ENCODE peak calls at places on chromosome 7, in seven cellular contexts. M is activated T-cell treated with anti-CD3 and anti-CD28 coated beads, Interleukin-2, amount 50 U/mL, for 72 hours; J is GM12864; F is stimulated activated CD8-positive, alpha-beta memory T cell treated with anti-CD3 and anti-CD28 coated beads, Interleukin-4, amount 100 ng/mL, for 24 hours; P is NCI-H146; B is activated T-helper 1 cell treated with Interleukin-2 at 50 U/mL for 16 hours; I is T-helper 1 cell. Z is an unnamed sample.

GRCh38 chr7:26343320-26343832 is 51.7 kb downstream of the SNX10 start:
- DNase-seq in I (no peak), J (no peak), M (no peak), F (no peak), P (no peak), B (no peak), Z (no peak)

GRCh38 chr7:78020874-78021249 is 222.3 kb downstream of the PHTF2 start:
- DNase-seq in P (no peak), M (no peak), F (no peak), J (no peak), I (no peak), B (no peak), Z (no peak)

GRCh38 chr7:50369408-50370026 is 65.0 kb downstream of the IKZF1 start:
- DNase-seq in F (no peak), J (peak), I (peak), M (no peak), B (no peak), P (peak), Z (peak)

GRCh38 chr7:108094375-108094774 is 35.8 kb downstream of the LAMB4 start:
- DNase-seq in B (no peak), F (no peak), P (no peak), I (no peak), M (no peak), J (no peak), Z (no peak)

GRCh38 chr7:40761757-40762342 is 627.0 kb downstream of the SUGCT start:
- DNase-seq in J (no peak), M (no peak), P (no peak), I (no peak), F (no peak), B (no peak), Z (no peak)

GRCh38 chr7:102262536-102262935 is 24.1 kb upstream of the SH2B2 start:
- DNase-seq in B (no peak), I (no peak), P (no peak), F (no peak), M (no peak), J (no peak), Z (no peak)

GRCh38 chr7:116582806-116583444 is 58.1 kb downstream of the CAV1 start:
- DNase-seq in P (no peak), B (no peak), M (no peak), J (no peak), I (no peak), F (no peak), Z (no peak)

GRCh38 chr7:92437956-92438491 is 9.3 kb upstream of the GATAD1 start:
- DNase-seq in P (no peak), M (no peak), I (no peak), B (no peak), J (no peak), F (no peak), Z (no peak)

GRCh38 chr7:73905360-73905759 is 44.4 kb downstream of the TMEM270 start:
- DNase-seq in F (no peak), M (no peak), P (no peak), I (no peak), J (no peak), B (no peak), Z (no peak)

GRCh38 chr7:27661776-27662489 is 750 bp downstream of the HIBADH start:
- DNase-seq in B (no peak), M (peak), P (peak), J (peak), F (no peak), I (no peak), Z (peak)

GRCh38 chr7:47571355-47572100 is 10.4 kb downstream of the TNS3 start:
- DNase-seq in J (no peak), B (no peak), M (no peak), I (no peak), F (no peak), P (peak), Z (no peak)

GRCh38 chr7:8639668-8640067 is 206.3 kb downstream of the NXPH1 start:
- DNase-seq in J (no peak), F (no peak), I (no peak), M (no peak), P (peak), B (no peak), Z (no peak)

GRCh38 chr7:158125091-158125490 is 462.5 kb downstream of the PTPRN2 start:
- DNase-seq in M (no peak), B (no peak), F (no peak), P (no peak), J (no peak), I (no peak), Z (no peak)

GRCh38 chr7:3559178-3559765 is 258.2 kb downstream of the SDK1 start:
- DNase-seq in F (no peak), I (no peak), J (no peak), P (peak), M (peak), B (no peak), Z (no peak)

GRCh38 chr7:42068554-42069280 is 168.3 kb downstream of the GLI3 start:
- DNase-seq in J (no peak), B (no peak), F (no peak), I (no peak), M (no peak), P (no peak), Z (no peak)

GRCh38 chr7:1861799-1862458 is 191.9 kb downstream of the ELFN1 start:
- DNase-seq in J (no peak), M (no peak), F (no peak), I (no peak), P (no peak), B (no peak), Z (no peak)

GRCh38 chr7:129646369-129647021 is 35.0 kb downstream of the NRF1 start:
- DNase-seq in I (no peak), M (no peak), J (no peak), P (no peak), B (no peak), F (no peak), Z (no peak)

GRCh38 chr7:169165-169853 is 23.1 kb upstream of the FAM20C start:
- DNase-seq in B (no peak), J (no peak), F (no peak), I (no peak), P (no peak), M (no peak), Z (no peak)

GRCh38 chr7:115630049-115630448 is 400.5 kb downstream of the TFEC start:
- DNase-seq in F (no peak), I (no peak), B (no peak), M (no peak), P (no peak), J (no peak), Z (no peak)

GRCh38 chr7:69738396-69738889 is 140.2 kb downstream of the AUTS2 start:
- DNase-seq in F (no peak), J (peak), M (no peak), P (peak), B (no peak), I (no peak), Z (peak)

GRCh38 chr7:12386237-12386839 is 17.3 kb downstream of the VWDE start:
- DNase-seq in J (no peak), P (peak), I (no peak), B (no peak), F (no peak), M (no peak), Z (no peak)

GRCh38 chr7:40418445-40418844 is 283.6 kb downstream of the SUGCT start:
- DNase-seq in B (no peak), J (no peak), M (no peak), P (no peak), I (no peak), F (no peak), Z (no peak)

GRCh38 chr7:55247466-55247865 is 117.7 kb upstream of the LANCL2 start:
- DNase-seq in F (no peak), P (no peak), I (no peak), M (no peak), J (no peak), B (no peak), Z (no peak)

GRCh38 chr7:1662101-1662500 is 8.0 kb upstream of the ELFN1 start:
- DNase-seq in B (no peak), M (no peak), I (no peak), J (no peak), F (no peak), P (no peak), Z (no peak)

GRCh38 chr7:26813426-26813825 is 51.0 kb downstream of the SKAP2 start:
- DNase-seq in J (no peak), F (no peak), M (no peak), I (no peak), B (no peak), P (no peak), Z (no peak)

GRCh38 chr7:114842551-114843065 is 79.3 kb upstream of the MDFIC start:
- DNase-seq in M (no peak), P (no peak), I (no peak), B (no peak), J (no peak), F (no peak), Z (no peak)

GRCh38 chr7:135330088-135330487 is 96.5 kb downstream of the STRA8 start:
- DNase-seq in I (no peak), J (no peak), P (no peak), B (no peak), F (no peak), M (no peak), Z (no peak)

GRCh38 chr7:23093546-23093945 is 12.0 kb upstream of the KLHL7 start:
- DNase-seq in I (no peak), P (no peak), J (no peak), M (no peak), B (no peak), F (no peak), Z (no peak)

GRCh38 chr7:22193361-22194016 is 163.5 kb downstream of the RAPGEF5 start:
- DNase-seq in B (no peak), P (peak), J (no peak), I (no peak), F (no peak), M (no peak), Z (no peak)